ENCODE peak calls at places on chromosomes 11 and 22, in seven cellular contexts. One of them, this sample, is unnamed.

GRCh38 chr11:4680341-4680740 is 17.3 kb downstream of the OR51E2 start:
- DNase-seq in fibroblast of villous mesenchyme: no peak
- DNase-seq in osteocyte: no peak
- DNase-seq in nephron progenitor cell: no peak
- DNase-seq in AG04450: no peak
- DNase-seq in bronchial epithelial cell: no peak
- DNase-seq in GM20000: no peak
- DNase-seq in this sample: no peak

GRCh38 chr11:10322401-10322800 is 17.5 kb downstream of the ADM start:
- DNase-seq in fibroblast of villous mesenchyme: no peak
- DNase-seq in osteocyte: no peak
- DNase-seq in nephron progenitor cell: no peak
- DNase-seq in AG04450: no peak
- DNase-seq in bronchial epithelial cell: no peak
- DNase-seq in GM20000: no peak
- DNase-seq in this sample: no peak

GRCh38 chr11:11973361-11973800 is 35.0 kb downstream of the DKK3 start:
- DNase-seq in fibroblast of villous mesenchyme: peak
- DNase-seq in osteocyte: peak
- DNase-seq in nephron progenitor cell: no peak
- DNase-seq in AG04450: no peak
- DNase-seq in bronchial epithelial cell: no peak
- DNase-seq in GM20000: no peak
- DNase-seq in this sample: no peak

GRCh38 chr22:17581056-17581455 is 17.8 kb downstream of the SLC25A18 start:
- DNase-seq in fibroblast of villous mesenchyme: no peak
- DNase-seq in osteocyte: no peak
- DNase-seq in nephron progenitor cell: no peak
- DNase-seq in AG04450: no peak
- DNase-seq in bronchial epithelial cell: no peak
- DNase-seq in GM20000: no peak
- DNase-seq in this sample: no peak

GRCh38 chr11:14537134-14537599 is 17.0 kb upstream of the PSMA1 start:
- DNase-seq in fibroblast of villous mesenchyme: peak
- DNase-seq in osteocyte: no peak
- DNase-seq in nephron progenitor cell: peak
- DNase-seq in AG04450: no peak
- DNase-seq in bronchial epithelial cell: peak
- DNase-seq in GM20000: peak
- DNase-seq in this sample: no peak

GRCh38 chr22:38243007-38243775 is 29.6 kb downstream of the TMEM184B start:
- DNase-seq in fibroblast of villous mesenchyme: peak
- DNase-seq in osteocyte: no peak
- DNase-seq in nephron progenitor cell: peak
- DNase-seq in AG04450: peak
- DNase-seq in bronchial epithelial cell: peak
- DNase-seq in GM20000: no peak
- DNase-seq in this sample: no peak

GRCh38 chr11:122862091-122862490 is 20.5 kb upstream of the JHY start:
- DNase-seq in fibroblast of villous mesenchyme: no peak
- DNase-seq in osteocyte: no peak
- DNase-seq in nephron progenitor cell: no peak
- DNase-seq in AG04450: no peak
- DNase-seq in bronchial epithelial cell: no peak
- DNase-seq in GM20000: no peak
- DNase-seq in this sample: no peak

GRCh38 chr11:35751664-35752061 is 89.1 kb downstream of the TRIM44 start:
- DNase-seq in fibroblast of villous mesenchyme: no peak
- DNase-seq in osteocyte: no peak
- DNase-seq in nephron progenitor cell: no peak
- DNase-seq in AG04450: no peak
- DNase-seq in bronchial epithelial cell: peak
- DNase-seq in GM20000: no peak
- DNase-seq in this sample: no peak

GRCh38 chr11:134535029-134536025 is 123.3 kb upstream of the B3GAT1 start:
- DNase-seq in fibroblast of villous mesenchyme: no peak
- DNase-seq in osteocyte: peak
- DNase-seq in nephron progenitor cell: no peak
- DNase-seq in AG04450: no peak
- DNase-seq in bronchial epithelial cell: no peak
- DNase-seq in GM20000: no peak
- DNase-seq in this sample: no peak

GRCh38 chr11:95005642-95006041 is 19.4 kb upstream of the KDM4E start:
- DNase-seq in fibroblast of villous mesenchyme: no peak
- DNase-seq in osteocyte: no peak
- DNase-seq in nephron progenitor cell: no peak
- DNase-seq in AG04450: no peak
- DNase-seq in bronchial epithelial cell: no peak
- DNase-seq in GM20000: no peak
- DNase-seq in this sample: no peak

GRCh38 chr11:47724041-47724729 is 9.0 kb upstream of the AGBL2 start:
- DNase-seq in fibroblast of villous mesenchyme: peak
- DNase-seq in osteocyte: no peak
- DNase-seq in nephron progenitor cell: no peak
- DNase-seq in AG04450: peak
- DNase-seq in bronchial epithelial cell: peak
- DNase-seq in GM20000: no peak
- DNase-seq in this sample: no peak

GRCh38 chr11:7639643-7640025 is 33.7 kb downstream of the CYB5R2 start:
- DNase-seq in fibroblast of villous mesenchyme: no peak
- DNase-seq in osteocyte: no peak
- DNase-seq in nephron progenitor cell: no peak
- DNase-seq in AG04450: no peak
- DNase-seq in bronchial epithelial cell: peak
- DNase-seq in GM20000: no peak
- DNase-seq in this sample: no peak

GRCh38 chr22:37848587-37849088 is 581 bp upstream of the EIF3L start:
- DNase-seq in fibroblast of villous mesenchyme: peak
- DNase-seq in osteocyte: no peak
- DNase-seq in nephron progenitor cell: no peak
- DNase-seq in AG04450: no peak
- DNase-seq in bronchial epithelial cell: peak
- DNase-seq in GM20000: no peak
- DNase-seq in this sample: no peak

GRCh38 chr22:21683401-21683811 is 17.6 kb downstream of the PPIL2 start:
- DNase-seq in fibroblast of villous mesenchyme: no peak
- DNase-seq in osteocyte: no peak
- DNase-seq in nephron progenitor cell: no peak
- DNase-seq in AG04450: no peak
- DNase-seq in bronchial epithelial cell: no peak
- DNase-seq in GM20000: no peak
- DNase-seq in this sample: no peak

GRCh38 chr11:85123752-85124231 is 503.4 kb downstream of the DLG2 start:
- DNase-seq in fibroblast of villous mesenchyme: no peak
- DNase-seq in osteocyte: no peak
- DNase-seq in nephron progenitor cell: no peak
- DNase-seq in AG04450: no peak
- DNase-seq in bronchial epithelial cell: no peak
- DNase-seq in GM20000: peak
- DNase-seq in this sample: no peak

GRCh38 chr11:11975201-11976092 is 33.0 kb downstream of the DKK3 start:
- DNase-seq in fibroblast of villous mesenchyme: no peak
- DNase-seq in osteocyte: peak
- DNase-seq in nephron progenitor cell: no peak
- DNase-seq in AG04450: no peak
- DNase-seq in bronchial epithelial cell: no peak
- DNase-seq in GM20000: no peak
- DNase-seq in this sample: no peak

GRCh38 chr11:101686514-101686913 is 102.7 kb upstream of the TRPC6 start:
- DNase-seq in fibroblast of villous mesenchyme: peak
- DNase-seq in osteocyte: no peak
- DNase-seq in nephron progenitor cell: no peak
- DNase-seq in AG04450: no peak
- DNase-seq in bronchial epithelial cell: peak
- DNase-seq in GM20000: no peak
- DNase-seq in this sample: no peak

DNA sequence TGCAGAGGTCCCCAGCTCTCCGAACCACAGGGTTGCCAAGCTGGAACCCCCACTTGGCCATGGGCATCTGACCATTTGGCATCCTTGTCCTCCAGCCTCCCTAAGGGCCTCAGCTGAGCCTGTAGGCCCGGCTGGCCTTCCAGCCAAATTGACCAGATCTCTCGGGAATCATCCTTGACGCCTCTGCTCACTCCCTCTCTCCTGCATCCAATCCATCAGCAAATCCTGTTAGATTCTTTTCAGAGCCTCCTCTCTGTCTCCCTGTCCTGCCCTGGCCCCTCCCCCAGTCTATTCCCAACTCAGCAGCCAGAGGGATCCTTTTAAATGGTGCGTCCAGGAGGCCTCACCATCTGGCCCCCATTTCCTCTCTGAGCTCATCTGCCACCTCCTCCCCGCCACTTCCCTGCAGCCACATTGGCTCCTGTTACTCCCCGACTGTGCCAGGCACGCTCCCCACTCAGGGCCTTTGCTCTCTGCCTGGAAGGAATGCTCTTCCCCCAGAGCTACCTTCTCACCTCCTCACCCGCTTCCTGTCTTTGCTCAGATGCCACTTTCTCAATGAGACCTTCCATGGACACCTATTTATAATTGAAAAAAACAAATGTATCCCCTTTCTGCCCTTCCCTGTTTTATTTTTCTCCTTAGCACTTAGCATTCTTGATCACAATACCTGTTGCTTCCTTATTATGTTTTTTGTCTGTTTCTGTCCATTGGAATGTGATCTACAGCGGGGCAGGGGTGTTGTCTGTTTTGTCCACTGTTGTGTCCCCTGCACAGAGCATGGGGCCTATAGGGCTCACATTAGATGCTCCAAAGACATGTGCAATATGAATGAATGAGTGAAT is 78.1 kb downstream of the NFAM1 start:
- DNase-seq in fibroblast of villous mesenchyme: no peak
- DNase-seq in osteocyte: no peak
- DNase-seq in nephron progenitor cell: peak
- DNase-seq in AG04450: no peak
- DNase-seq in bronchial epithelial cell: no peak
- DNase-seq in GM20000: no peak
- DNase-seq in this sample: peak
- TF ChIP-seq CTCF in fibroblast of villous mesenchyme: no peak
- TF ChIP-seq CTCF in osteocyte: no peak
- TF ChIP-seq CTCF in nephron progenitor cell: no peak
- TF ChIP-seq CTCF in AG04450: peak
- TF ChIP-seq CTCF in bronchial epithelial cell: no peak
- TF ChIP-seq CTCF in GM20000: no peak
- TF ChIP-seq CTCF in this sample: no peak

DNA sequence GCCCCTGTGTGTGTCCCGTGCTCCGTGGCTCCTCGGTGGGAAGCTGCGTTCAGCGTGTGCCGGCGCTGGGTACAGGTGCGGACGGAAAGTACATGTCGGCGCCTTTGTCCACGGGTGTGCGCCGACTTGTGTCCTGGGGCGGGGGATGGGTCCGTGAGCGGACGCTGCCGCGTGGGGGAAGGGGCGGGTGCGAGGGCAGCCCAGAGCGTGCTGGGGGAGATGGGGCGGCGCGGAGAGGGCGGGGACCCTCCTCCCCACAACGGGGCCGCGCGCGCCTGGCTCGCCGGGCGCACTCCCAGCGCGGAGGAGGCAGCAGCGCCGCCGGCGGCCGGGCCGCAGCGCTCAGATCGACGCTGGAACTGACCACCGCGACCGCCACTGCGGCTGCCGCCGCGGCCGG is 33.6 kb upstream of the RELT start:
- DNase-seq in fibroblast of villous mesenchyme: no peak
- DNase-seq in osteocyte: no peak
- DNase-seq in nephron progenitor cell: peak
- DNase-seq in AG04450: no peak
- DNase-seq in bronchial epithelial cell: no peak
- DNase-seq in GM20000: no peak
- DNase-seq in this sample: peak
- TF ChIP-seq CTCF in fibroblast of villous mesenchyme: no peak
- TF ChIP-seq CTCF in osteocyte: no peak
- TF ChIP-seq CTCF in nephron progenitor cell: no peak
- TF ChIP-seq CTCF in AG04450: no peak
- TF ChIP-seq CTCF in bronchial epithelial cell: no peak
- TF ChIP-seq CTCF in GM20000: no peak
- TF ChIP-seq CTCF in this sample: no peak

DNA sequence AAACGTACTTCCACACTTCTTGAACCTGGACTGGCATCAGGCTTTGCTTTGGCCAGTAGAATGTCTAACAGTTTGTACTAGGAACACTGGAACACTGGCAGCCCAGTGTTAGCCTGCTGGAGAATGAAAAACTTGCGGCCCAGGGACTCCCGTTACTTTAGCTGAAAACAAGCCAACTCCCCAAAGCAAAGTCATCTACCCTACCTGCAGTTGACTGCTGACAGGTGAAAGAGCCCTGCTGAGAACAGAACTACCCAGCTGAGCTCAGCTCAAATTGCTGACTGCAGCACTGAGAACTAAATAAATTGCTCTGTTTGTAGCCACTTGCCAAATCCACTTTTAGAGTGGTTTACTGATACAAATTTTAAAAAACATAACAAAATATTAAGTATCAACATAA is 342.5 kb downstream of the LRRC4C start:
- DNase-seq in fibroblast of villous mesenchyme: no peak
- DNase-seq in osteocyte: no peak
- DNase-seq in nephron progenitor cell: no peak
- DNase-seq in AG04450: no peak
- DNase-seq in bronchial epithelial cell: no peak
- DNase-seq in GM20000: no peak
- DNase-seq in this sample: no peak
- TF ChIP-seq CTCF in fibroblast of villous mesenchyme: no peak
- TF ChIP-seq CTCF in osteocyte: no peak
- TF ChIP-seq CTCF in nephron progenitor cell: no peak
- TF ChIP-seq CTCF in AG04450: no peak
- TF ChIP-seq CTCF in bronchial epithelial cell: no peak
- TF ChIP-seq CTCF in GM20000: no peak
- TF ChIP-seq CTCF in this sample: no peak

GRCh38 chr11:126878892-126879291 is 121.7 kb downstream of the KIRREL3 start:
- DNase-seq in fibroblast of villous mesenchyme: no peak
- DNase-seq in osteocyte: no peak
- DNase-seq in nephron progenitor cell: no peak
- DNase-seq in AG04450: no peak
- DNase-seq in bronchial epithelial cell: no peak
- DNase-seq in GM20000: no peak
- DNase-seq in this sample: no peak

GRCh38 chr11:126874276-126874675 is 126.3 kb downstream of the KIRREL3 start:
- DNase-seq in fibroblast of villous mesenchyme: no peak
- DNase-seq in osteocyte: no peak
- DNase-seq in nephron progenitor cell: no peak
- DNase-seq in AG04450: no peak
- DNase-seq in bronchial epithelial cell: no peak
- DNase-seq in GM20000: no peak
- DNase-seq in this sample: no peak

GRCh38 chr11:126879516-126879915 is 121.1 kb downstream of the KIRREL3 start:
- DNase-seq in fibroblast of villous mesenchyme: no peak
- DNase-seq in osteocyte: no peak
- DNase-seq in nephron progenitor cell: no peak
- DNase-seq in AG04450: no peak
- DNase-seq in bronchial epithelial cell: no peak
- DNase-seq in GM20000: no peak
- DNase-seq in this sample: no peak

GRCh38 chr11:126871792-126872191 is 128.8 kb downstream of the KIRREL3 start:
- DNase-seq in fibroblast of villous mesenchyme: no peak
- DNase-seq in osteocyte: no peak
- DNase-seq in nephron progenitor cell: no peak
- DNase-seq in AG04450: no peak
- DNase-seq in bronchial epithelial cell: no peak
- DNase-seq in GM20000: no peak
- DNase-seq in this sample: no peak

DNA sequence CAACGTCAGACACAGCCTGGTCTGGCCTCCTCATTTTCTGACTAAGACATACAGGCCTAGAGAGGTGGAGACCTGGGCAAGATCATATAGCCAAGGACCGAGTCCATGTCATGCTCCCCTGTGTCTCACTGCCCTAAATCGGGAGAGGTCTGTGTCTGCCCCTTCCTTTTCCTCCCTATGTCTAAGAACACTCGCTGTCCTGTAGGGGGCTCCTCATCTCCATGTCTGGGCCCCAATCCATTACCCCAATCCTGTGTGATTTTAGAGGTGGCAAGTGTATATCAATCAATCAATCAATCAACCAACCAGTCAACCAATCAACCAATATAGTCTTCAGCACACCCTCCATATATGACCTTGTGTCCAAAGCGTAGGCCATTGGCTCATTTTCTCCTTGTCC is 125.7 kb downstream of the KIRREL3 start:
- DNase-seq in fibroblast of villous mesenchyme: no peak
- DNase-seq in osteocyte: no peak
- DNase-seq in nephron progenitor cell: no peak
- DNase-seq in AG04450: no peak
- DNase-seq in bronchial epithelial cell: no peak
- DNase-seq in GM20000: no peak
- DNase-seq in this sample: no peak
- TF ChIP-seq CTCF in fibroblast of villous mesenchyme: peak
- TF ChIP-seq CTCF in osteocyte: no peak
- TF ChIP-seq CTCF in nephron progenitor cell: no peak
- TF ChIP-seq CTCF in AG04450: no peak
- TF ChIP-seq CTCF in bronchial epithelial cell: no peak
- TF ChIP-seq CTCF in GM20000: peak
- TF ChIP-seq CTCF in this sample: peak